ENCODE peak calls at places on chromosome 1, in seven cellular contexts. Y is G401, A is T-helper 2 cell, U is GM20000, M is brain pericyte, O is nucleus accumbens, V is A172. L is an unnamed sample.

GRCh38 chr1:195005338-195005737 is 1602.9 kb downstream of the KCNT2 start:
- DNase-seq in V (no peak), O (no peak), M (no peak), A (no peak), U (no peak), Y (no peak), L (no peak)

GRCh38 chr1:65001238-65001792 is 35.0 kb upstream of the JAK1 start:
- DNase-seq in A (peak; percentile 73), Y (no peak), U (peak; percentile 78), V (no peak), M (no peak), O (no peak), L (no peak)

GRCh38 chr1:44292641-44293040 is 62.4 kb downstream of the ERI3 start:
- DNase-seq in A (no peak), M (no peak), U (no peak), V (no peak), O (no peak), Y (no peak), L (no peak)

GRCh38 chr1:203282720-203283542 is 22.4 kb upstream of the BTG2 start:
- DNase-seq in U (no peak), Y (peak; percentile 80), A (no peak), V (no peak), O (no peak), M (no peak), L (no peak)

GRCh38 chr1:199272690-199273089 is 633.9 kb downstream of the PTPRC start:
- DNase-seq in M (peak; percentile 61), A (no peak), V (peak; percentile 99), Y (peak; percentile 77), U (peak; percentile 47), O (no peak), L (peak; percentile 96)

GRCh38 chr1:209086486-209087192 is 496.9 kb upstream of the CAMK1G start:
- DNase-seq in V (no peak), M (no peak), O (no peak), A (no peak), Y (no peak), U (peak; percentile 47), L (no peak)

GRCh38 chr1:1001631-1002300 is 1.9 kb upstream of the HES4 start:
- DNase-seq in U (peak; percentile 95), Y (peak; percentile 31), A (no peak), M (no peak), V (no peak), O (no peak), L (peak; percentile 72)

GRCh38 chr1:35726814-35727433 is 8.2 kb upstream of the C1orf216 start:
- DNase-seq in O (peak; percentile 25), U (peak; percentile 68), A (peak; percentile 62), Y (peak; percentile 84), V (peak; percentile 22), M (no peak), L (peak; percentile 46)

GRCh38 chr1:3066250-3066711 is 2.7 kb upstream of the PRDM16 start:
- DNase-seq in Y (peak; percentile 25), V (no peak), U (no peak), O (no peak), M (no peak), A (no peak), L (no peak)

GRCh38 chr1:3278416-3279181 is 175.9 kb upstream of the ARHGEF16 start:
- DNase-seq in U (no peak), O (no peak), M (no peak), Y (no peak), A (no peak), V (no peak), L (no peak)